ENCODE peak calls at places on chromosome 22, in four cellular contexts. One of them, this sample, is unnamed.

GRCh38 chr22:49260681-49261580 is 566.7 kb downstream of the BRD1 start:
- DNase-seq in H1: no peak
- DNase-seq in mesendoderm: no peak
- DNase-seq in H9: no peak
- DNase-seq in this sample: no peak

GRCh38 chr22:47589271-47590250 is 827.1 kb downstream of the TBC1D22A start:
- DNase-seq in mesendoderm: no peak
- DNase-seq in H1: no peak
- DNase-seq in H9: no peak
- DNase-seq in this sample: no peak

GRCh38 chr22:46008836-46009596 is 32.1 kb upstream of the WNT7B start:
- DNase-seq in H9: no peak
- DNase-seq in mesendoderm: no peak
- DNase-seq in H1: no peak
- DNase-seq in this sample: no peak

GRCh38 chr22:38141574-38141973 is 31.1 kb upstream of the BAIAP2L2 start:
- DNase-seq in mesendoderm: no peak
- DNase-seq in H9: no peak
- DNase-seq in H1: no peak
- DNase-seq in this sample: no peak

GRCh38 chr22:49263101-49263500 is 564.6 kb downstream of the BRD1 start:
- DNase-seq in mesendoderm: no peak
- DNase-seq in H1: no peak
- DNase-seq in H9: no peak
- DNase-seq in this sample: no peak

GRCh38 chr22:26567610-26568009 is 22.3 kb downstream of the TPST2 start:
- DNase-seq in H9: no peak
- DNase-seq in H1: no peak
- DNase-seq in mesendoderm: no peak
- DNase-seq in this sample: no peak

GRCh38 chr22:46923394-46923793 is 160.9 kb downstream of the TBC1D22A start:
- DNase-seq in H1: peak; percentile 40
- DNase-seq in mesendoderm: no peak
- DNase-seq in H9: no peak
- DNase-seq in this sample: no peak

GRCh38 chr22:27828214-27828587 is 26.6 kb upstream of the MN1 start:
- DNase-seq in H9: no peak
- DNase-seq in mesendoderm: no peak
- DNase-seq in H1: no peak
- DNase-seq in this sample: no peak

GRCh38 chr22:23774922-23775436 is 2.3 kb downstream of the MMP11 start:
- DNase-seq in H1: no peak
- DNase-seq in mesendoderm: peak; percentile 86
- DNase-seq in H9: no peak
- DNase-seq in this sample: no peak

GRCh38 chr22:23383491-23384450 is 196.3 kb downstream of the IGLL1 start:
- DNase-seq in H9: peak; percentile 86
- DNase-seq in H1: peak; percentile 72
- DNase-seq in mesendoderm: peak; percentile 57
- DNase-seq in this sample: no peak

GRCh38 chr22:35148381-35148780 is 82.4 kb downstream of the ISX start:
- DNase-seq in mesendoderm: no peak
- DNase-seq in H1: no peak
- DNase-seq in H9: no peak
- DNase-seq in this sample: no peak

GRCh38 chr22:24950272-24950902 is 2.1 kb upstream of the KIAA1671 start:
- DNase-seq in mesendoderm: peak; percentile 97
- DNase-seq in H1: peak; percentile 76
- DNase-seq in H9: peak; percentile 93
- DNase-seq in this sample: no peak

GRCh38 chr22:50526849-50527801 is 1.7 kb upstream of the SCO2 start:
- DNase-seq in H1: peak; percentile 76
- DNase-seq in H9: peak; percentile 88
- DNase-seq in mesendoderm: peak; percentile 79
- DNase-seq in this sample: peak; percentile 75

GRCh38 chr22:41846268-41847002 is 13.5 kb downstream of the SREBF2 start:
- DNase-seq in H9: no peak
- DNase-seq in mesendoderm: no peak
- DNase-seq in H1: no peak
- DNase-seq in this sample: no peak

GRCh38 chr22:25122136-25122764 is 77.4 kb upstream of the CRYBB3 start:
- DNase-seq in mesendoderm: peak; percentile 53
- DNase-seq in H9: no peak
- DNase-seq in H1: no peak
- DNase-seq in this sample: no peak

GRCh38 chr22:24037851-24038765 is 27.0 kb downstream of the CABIN1 start:
- DNase-seq in H9: no peak
- DNase-seq in mesendoderm: no peak
- DNase-seq in H1: no peak
- DNase-seq in this sample: no peak

GRCh38 chr22:49197500-49197899 is 630.2 kb downstream of the BRD1 start:
- DNase-seq in H9: peak; percentile 50
- DNase-seq in H1: no peak
- DNase-seq in mesendoderm: peak; percentile 18
- DNase-seq in this sample: no peak

GRCh38 chr22:49517211-49517610 is 310.5 kb downstream of the BRD1 start:
- DNase-seq in H1: no peak
- DNase-seq in mesendoderm: no peak
- DNase-seq in H9: peak; percentile 23
- DNase-seq in this sample: no peak

GRCh38 chr22:17243524-17243923 is 24.3 kb upstream of the ADA2 start:
- DNase-seq in H9: no peak
- DNase-seq in H1: no peak
- DNase-seq in mesendoderm: no peak
- DNase-seq in this sample: peak; percentile 23

GRCh38 chr22:23704829-23705228 is 14.0 kb downstream of the RGL4 start:
- DNase-seq in mesendoderm: no peak
- DNase-seq in H9: no peak
- DNase-seq in H1: no peak
- DNase-seq in this sample: no peak

GRCh38 chr22:50621948-50622722 is 5.8 kb downstream of the ARSA start:
- DNase-seq in H1: peak; percentile 50
- DNase-seq in H9: peak; percentile 36
- DNase-seq in mesendoderm: no peak
- DNase-seq in this sample: peak; percentile 20

GRCh38 chr22:41833369-41834004 is 582 bp downstream of the SREBF2 start:
- DNase-seq in mesendoderm: no peak
- DNase-seq in H1: peak; percentile 63
- DNase-seq in H9: no peak
- DNase-seq in this sample: peak; percentile 40

GRCh38 chr22:37472418-37473006 is 13.7 kb downstream of the MFNG start:
- DNase-seq in H1: peak; percentile 83
- DNase-seq in mesendoderm: peak; percentile 53
- DNase-seq in H9: peak; percentile 63
- DNase-seq in this sample: no peak

GRCh38 chr22:17968126-17968525 is 56.2 kb downstream of the MICAL3 start:
- DNase-seq in H1: no peak
- DNase-seq in mesendoderm: no peak
- DNase-seq in H9: no peak
- DNase-seq in this sample: no peak

GRCh38 chr22:40819741-40820140 is 595 bp upstream of the SLC25A17 start:
- DNase-seq in mesendoderm: no peak
- DNase-seq in H9: no peak
- DNase-seq in H1: no peak
- DNase-seq in this sample: peak; percentile 19

GRCh38 chr22:45860201-45860600 is 116.8 kb downstream of the WNT7B start:
- DNase-seq in H1: no peak
- DNase-seq in mesendoderm: no peak
- DNase-seq in H9: no peak
- DNase-seq in this sample: no peak

GRCh38 chr22:37827056-37827455 is 3.9 kb downstream of the GALR3 start:
- DNase-seq in mesendoderm: no peak
- DNase-seq in H1: no peak
- DNase-seq in H9: no peak
- DNase-seq in this sample: no peak

GRCh38 chr22:41052661-41053490 is 39.5 kb upstream of the EP300 start:
- DNase-seq in H1: no peak
- DNase-seq in H9: no peak
- DNase-seq in mesendoderm: peak; percentile 16
- DNase-seq in this sample: peak; percentile 84

GRCh38 chr22:50481440-50482106 is at the start of gene ADM2:
- DNase-seq in mesendoderm: peak; percentile 76
- DNase-seq in H1: peak; percentile 89
- DNase-seq in H9: peak; percentile 79
- DNase-seq in this sample: no peak

GRCh38 chr22:28017558-28017820 is 98.4 kb upstream of the PITPNB start:
- DNase-seq in H1: no peak
- DNase-seq in mesendoderm: no peak
- DNase-seq in H9: no peak
- DNase-seq in this sample: no peak

GRCh38 chr22:19893363-19893762 is 38.7 kb upstream of the GNB1L start:
- DNase-seq in H9: no peak
- DNase-seq in H1: no peak
- DNase-seq in mesendoderm: no peak
- DNase-seq in this sample: no peak

GRCh38 chr22:20508815-20509271 is 1.4 kb downstream of the MED15 start:
- DNase-seq in H1: no peak
- DNase-seq in H9: no peak
- DNase-seq in mesendoderm: no peak
- DNase-seq in this sample: peak; percentile 60

GRCh38 chr22:32334640-32335365 is 22.9 kb upstream of the RFPL3 start:
- DNase-seq in H9: peak; percentile 25
- DNase-seq in mesendoderm: no peak
- DNase-seq in H1: peak; percentile 34
- DNase-seq in this sample: no peak
- H3K4ac ChIP-seq in H9: no peak overlapping the region
- H3K4ac ChIP-seq in mesendoderm: no peak overlapping the region
- H3K4ac ChIP-seq in H1: no peak overlapping the region
- H3K4ac ChIP-seq in this sample: no peak overlapping the region

GRCh38 chr22:29028468-29028867 is 33.2 kb downstream of the C22orf31 start:
- DNase-seq in H9: no peak
- DNase-seq in mesendoderm: no peak
- DNase-seq in H1: no peak
- DNase-seq in this sample: no peak

GRCh38 chr22:29030016-29030617 is 31.5 kb downstream of the C22orf31 start:
- DNase-seq in H1: no peak
- DNase-seq in H9: no peak
- DNase-seq in mesendoderm: peak; percentile 91
- DNase-seq in this sample: peak; percentile 7

GRCh38 chr22:29031236-29031982 is 30.2 kb downstream of the C22orf31 start:
- DNase-seq in H1: peak; percentile 60
- DNase-seq in H9: peak; percentile 74
- DNase-seq in mesendoderm: peak; percentile 99
- DNase-seq in this sample: peak; percentile 55

GRCh38 chr22:29030618-29031235 is 30.9 kb downstream of the C22orf31 start:
- DNase-seq in H1: peak; percentile 74
- DNase-seq in H9: peak; percentile 85
- DNase-seq in mesendoderm: peak; percentile 95
- DNase-seq in this sample: peak; percentile 28

GRCh38 chr22:29029202-29030000 is 32.2 kb downstream of the C22orf31 start:
- DNase-seq in mesendoderm: no peak
- DNase-seq in H9: no peak
- DNase-seq in H1: no peak
- DNase-seq in this sample: no peak
- H3K79me2 ChIP-seq in mesendoderm: peaks cover 9% of the 10 kb centered on the region
- H3K79me2 ChIP-seq in H9: peaks cover 2% of the 10 kb centered on the region
- H3K79me2 ChIP-seq in H1: no peaks in the 10 kb centered on the region
- H3K79me2 ChIP-seq in this sample: peaks cover 6% of the 10 kb centered on the region

GRCh38 chr22:39244496-39245129 is at the start of gene PDGFB:
- DNase-seq in H9: no peak
- DNase-seq in mesendoderm: peak; percentile 59
- DNase-seq in H1: no peak
- DNase-seq in this sample: peak; percentile 60
- H3K4ac ChIP-seq in H9: no peak within 1 kb of the TSS
- H3K4ac ChIP-seq in mesendoderm: no peak within 1 kb of the TSS
- H3K4ac ChIP-seq in H1: no peak within 1 kb of the TSS
- H3K4ac ChIP-seq in this sample: peak within 1 kb of the TSS; percentile 95

GRCh38 chr22:36294801-36295200 is 41.9 kb downstream of the APOL1 start:
- DNase-seq in mesendoderm: no peak
- DNase-seq in H1: no peak
- DNase-seq in H9: no peak
- DNase-seq in this sample: no peak
- H3K79me2 ChIP-seq in mesendoderm: no peaks in the 10 kb centered on the region
- H3K79me2 ChIP-seq in H1: no peaks in the 10 kb centered on the region
- H3K79me2 ChIP-seq in H9: no peaks in the 10 kb centered on the region
- H3K79me2 ChIP-seq in this sample: no peaks in the 10 kb centered on the region

GRCh38 chr22:42908082-42908746 is 51.1 kb upstream of the ARFGAP3 start:
- DNase-seq in mesendoderm: no peak
- DNase-seq in H9: no peak
- DNase-seq in H1: no peak
- DNase-seq in this sample: no peak

GRCh38 chr22:42907404-42908081 is 50.5 kb upstream of the ARFGAP3 start:
- DNase-seq in H1: no peak
- DNase-seq in mesendoderm: no peak
- DNase-seq in H9: no peak
- DNase-seq in this sample: no peak

GRCh38 chr22:42909363-42910058 is 52.4 kb upstream of the ARFGAP3 start:
- DNase-seq in H9: no peak
- DNase-seq in H1: no peak
- DNase-seq in mesendoderm: no peak
- DNase-seq in this sample: no peak

GRCh38 chr22:42912049-42912448 is 55.0 kb upstream of the ARFGAP3 start:
- DNase-seq in H9: no peak
- DNase-seq in mesendoderm: no peak
- DNase-seq in H1: no peak
- DNase-seq in this sample: no peak

DNA sequence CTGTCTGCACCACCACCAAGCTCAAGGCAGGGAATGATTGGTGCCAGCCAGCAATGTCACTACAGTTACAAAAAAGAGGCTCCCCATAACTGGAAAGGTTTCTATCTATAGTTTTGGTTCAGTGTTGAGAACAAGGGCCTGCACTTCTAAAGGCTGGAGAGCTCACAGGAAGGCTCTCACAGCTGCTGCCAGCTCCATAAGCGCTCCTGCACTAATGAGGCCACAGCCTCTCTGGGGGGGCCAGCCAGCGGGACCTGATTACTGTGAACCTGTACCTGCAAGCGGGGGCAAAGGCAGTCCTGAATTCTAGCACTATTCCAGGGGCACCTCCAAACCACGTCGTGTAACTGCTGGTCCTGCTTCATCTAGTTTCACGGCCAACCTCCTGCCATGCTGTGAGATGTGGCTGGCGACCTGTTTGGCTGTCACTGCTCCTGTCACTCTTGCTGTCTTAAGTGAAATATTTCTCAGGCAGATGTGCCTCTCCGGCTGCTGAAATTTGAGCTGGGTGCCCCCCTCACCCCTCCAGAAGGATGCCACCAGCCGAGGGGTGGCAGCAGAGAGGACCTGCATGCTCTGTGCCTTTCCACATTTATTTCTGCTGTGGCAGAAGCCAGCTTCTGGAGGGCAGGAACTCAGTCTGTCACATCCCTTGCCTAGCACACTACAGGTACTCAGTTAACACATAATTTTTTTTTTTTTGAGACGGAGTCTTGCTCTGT is 53.3 kb upstream of the ARFGAP3 start:
- DNase-seq in H1: no peak
- DNase-seq in mesendoderm: no peak
- DNase-seq in H9: no peak
- DNase-seq in this sample: no peak
- H3K4ac ChIP-seq in H1: no peak overlapping the region
- H3K4ac ChIP-seq in mesendoderm: no peak overlapping the region
- H3K4ac ChIP-seq in H9: no peak overlapping the region
- H3K4ac ChIP-seq in this sample: no peak overlapping the region